ENCODE peak calls at places on chromosomes 5 and 9, in eight cellular contexts. E, Z, S, X, A, R, D and N are unnamed samples.

GRCh38 chr5:115414406-115415142 is 118.1 kb upstream of the CCDC112 start:
- DNase-seq in E (no peak), Z (no peak), S (peak), X (no peak), A (no peak), R (no peak), D (no peak), N (no peak)

GRCh38 chr9:138078846-138079245 is 201.3 kb downstream of the CACNA1B start:
- DNase-seq in E (no peak), Z (no peak), S (no peak), X (no peak), A (no peak), R (no peak), D (no peak), N (no peak)

GRCh38 chr9:4530375-4530774 is 40.1 kb downstream of the SLC1A1 start:
- DNase-seq in E (peak), Z (no peak), S (peak), X (no peak), A (no peak), R (no peak), D (no peak), N (no peak)

GRCh38 chr9:87674565-87675299 is 51.2 kb upstream of the CTSL start:
- DNase-seq in E (no peak), Z (no peak), S (peak), X (no peak), A (no peak), R (no peak), D (no peak), N (no peak)

GRCh38 chr5:180591249-180591887 is at the start of gene SCGB3A1:
- DNase-seq in E (no peak), Z (no peak), S (no peak), X (no peak), A (no peak), R (no peak), D (no peak), N (peak)

GRCh38 chr5:11072556-11072955 is 311.5 kb upstream of the DAP start:
- DNase-seq in E (no peak), Z (no peak), S (no peak), X (no peak), A (no peak), R (no peak), D (no peak), N (no peak)

GRCh38 chr5:69007726-69008368 is 86.0 kb upstream of the SLC30A5 start:
- DNase-seq in E (peak), Z (peak), S (peak), X (peak), A (peak), R (peak), D (peak), N (peak)

GRCh38 chr5:141914154-141914743 is 9.4 kb upstream of the DELE1 start:
- DNase-seq in E (no peak), Z (no peak), S (peak), X (no peak), A (peak), R (peak), D (peak), N (peak)

GRCh38 chr5:112917453-112918005 is 4.5 kb downstream of the REEP5 start:
- DNase-seq in E (peak), Z (peak), S (no peak), X (peak), A (peak), R (no peak), D (no peak), N (no peak)

GRCh38 chr9:27870404-27870803 is 297.1 kb upstream of the C9orf72 start:
- DNase-seq in E (peak), Z (no peak), S (no peak), X (no peak), A (no peak), R (no peak), D (no peak), N (no peak)

GRCh38 chr5:134242146-134242545 is 16.3 kb upstream of the PPP2CA start:
- DNase-seq in E (no peak), Z (no peak), S (peak), X (no peak), A (no peak), R (peak), D (no peak), N (no peak)

GRCh38 chr9:127204771-127205470 is 59.7 kb upstream of the GARNL3 start:
- DNase-seq in E (peak), Z (no peak), S (peak), X (peak), A (peak), R (no peak), D (no peak), N (no peak)

GRCh38 chr5:32297181-32298055 is 15.3 kb downstream of the MTMR12 start:
- DNase-seq in E (no peak), Z (no peak), S (peak), X (no peak), A (no peak), R (no peak), D (no peak), N (no peak)

GRCh38 chr9:130298663-130299279 is 33.2 kb downstream of the HMCN2 start:
- DNase-seq in E (peak), Z (no peak), S (peak), X (no peak), A (peak), R (no peak), D (no peak), N (no peak)

GRCh38 chr5:143400541-143401252 is 2.8 kb downstream of the NR3C1 start:
- DNase-seq in E (no peak), Z (no peak), S (no peak), X (no peak), A (no peak), R (no peak), D (no peak), N (no peak)

GRCh38 chr9:136995772-136996308 is 528 bp downstream of the CLIC3 start:
- DNase-seq in E (no peak), Z (no peak), S (no peak), X (no peak), A (no peak), R (no peak), D (peak), N (no peak)
- H3K27ac ChIP-seq in E (no peak), Z (peak), S (no peak), X (peak), A (no peak), R (no peak), D (peak), N (no peak)

DNA sequence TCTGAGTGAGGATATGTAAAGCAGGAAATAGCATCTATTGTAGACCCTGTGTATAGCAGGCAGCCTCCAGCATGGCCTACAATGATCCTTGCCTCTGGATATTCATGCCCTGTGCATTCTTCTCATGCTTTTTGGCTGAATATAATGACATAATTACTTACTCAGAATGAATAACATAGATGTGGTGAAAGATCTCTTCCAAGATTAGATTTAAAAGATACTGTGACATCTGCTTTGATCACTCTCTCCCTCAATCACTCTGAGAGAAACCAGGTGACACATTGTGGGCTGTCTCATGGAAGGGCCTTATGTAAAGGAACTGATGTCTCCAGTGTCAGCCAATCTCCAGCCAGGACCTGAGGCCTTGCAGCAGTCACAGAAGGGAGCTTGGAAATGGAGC is 376.7 kb downstream of the DNAH5 start:
- DNase-seq in E (peak), Z (no peak), S (peak), X (no peak), A (peak), R (no peak), D (no peak), N (no peak)
- H3K27ac ChIP-seq in E (peak), Z (no peak), S (peak), X (no peak), A (no peak), R (no peak), D (no peak), N (no peak)

DNA sequence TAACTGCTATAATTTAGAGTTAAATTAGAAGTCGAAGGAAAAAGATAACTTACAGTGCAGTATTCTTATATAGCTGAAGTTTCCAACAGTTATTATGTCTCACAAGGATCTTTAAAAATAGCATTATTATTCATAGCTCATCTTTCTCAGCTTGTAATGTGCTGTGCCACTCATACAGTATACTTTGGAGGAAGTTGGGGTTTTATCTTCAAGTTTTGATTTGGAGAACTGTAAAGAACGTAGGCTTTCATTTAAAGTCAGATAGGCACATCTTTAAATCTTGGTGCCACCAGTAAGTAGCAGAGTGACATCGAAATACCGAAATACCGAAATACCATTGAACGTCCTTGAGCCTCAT is 424.4 kb upstream of the CD180 start:
- DNase-seq in E (no peak), Z (no peak), S (no peak), X (no peak), A (no peak), R (no peak), D (no peak), N (no peak)
- H3K27ac ChIP-seq in E (no peak), Z (no peak), S (no peak), X (no peak), A (no peak), R (no peak), D (no peak), N (no peak)

GRCh38 chr5:82399111-82399510 is 121.0 kb upstream of the RPS23 start:
- DNase-seq in E (no peak), Z (no peak), S (no peak), X (no peak), A (no peak), R (no peak), D (no peak), N (no peak)
- H3K27ac ChIP-seq in E (no peak), Z (no peak), S (no peak), X (no peak), A (no peak), R (no peak), D (no peak), N (no peak)

GRCh38 chr9:134658378-134658955 is 16.9 kb downstream of the COL5A1 start:
- DNase-seq in E (no peak), Z (no peak), S (no peak), X (peak), A (no peak), R (no peak), D (no peak), N (no peak)
- H3K27ac ChIP-seq in E (no peak), Z (no peak), S (no peak), X (peak), A (no peak), R (peak), D (no peak), N (no peak)

GRCh38 chr9:133574791-133575672 is 34.2 kb downstream of the FAM163B start:
- DNase-seq in E (no peak), Z (no peak), S (no peak), X (no peak), A (no peak), R (no peak), D (no peak), N (no peak)
- H3K27ac ChIP-seq in E (no peak), Z (no peak), S (no peak), X (no peak), A (no peak), R (no peak), D (no peak), N (no peak)

DNA sequence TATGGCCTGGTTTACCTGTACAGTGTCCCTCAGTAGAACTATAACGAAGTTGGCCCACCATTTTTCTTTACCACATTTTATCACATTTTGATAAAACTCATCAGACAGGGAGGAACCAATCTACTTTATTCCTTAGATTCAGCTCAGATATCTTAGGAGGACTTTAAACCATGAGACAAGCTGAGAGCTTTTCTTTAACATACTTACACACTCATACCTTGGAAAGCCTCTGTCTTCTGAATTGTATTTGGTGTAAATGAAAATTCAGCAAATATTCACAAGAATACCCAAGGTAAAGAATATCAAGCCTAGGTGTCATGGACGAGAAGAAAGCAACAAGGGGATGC is 313.2 kb downstream of the ENC1 start:
- DNase-seq in E (no peak), Z (no peak), S (no peak), X (no peak), A (no peak), R (no peak), D (no peak), N (no peak)
- H3K27ac ChIP-seq in E (peak), Z (no peak), S (peak), X (no peak), A (no peak), R (no peak), D (no peak), N (no peak)

GRCh38 chr5:170388818-170389217 is 349 bp downstream of the KCNMB1 start:
- DNase-seq in E (no peak), Z (no peak), S (no peak), X (no peak), A (no peak), R (no peak), D (no peak), N (no peak)
- H3K27ac ChIP-seq in E (no peak), Z (no peak), S (no peak), X (no peak), A (no peak), R (peak), D (peak), N (no peak)